ENCODE peak calls at places on chromosomes 5 and 9, in seven cellular contexts. D is heart right ventricle, I is progenitor cell of endocrine pancreas, G is suprapubic skin, K is psoas muscle, P is AG09309, Y is A549. V is an unnamed sample.

GRCh38 chr9:34463098-34463900 is 4.7 kb downstream of the DNAI1 start:
- DNase-seq in D (no peak), I (no peak), G (no peak), K (no peak), P (peak; percentile 78), Y (peak; percentile 11), V (no peak)

GRCh38 chr5:65047225-65047624 is 278.5 kb downstream of the CWC27 start:
- DNase-seq in D (no peak), I (no peak), G (no peak), K (no peak), P (no peak), Y (no peak), V (no peak)

GRCh38 chr5:116276952-116277351 is 192.1 kb downstream of the COMMD10 start:
- DNase-seq in D (no peak), I (no peak), G (no peak), K (no peak), P (no peak), Y (no peak), V (no peak)

GRCh38 chr9:133673260-133673658 is 37.1 kb downstream of the DBH start:
- DNase-seq in D (no peak), I (no peak), G (no peak), K (peak; percentile 36), P (no peak), Y (no peak), V (no peak)

GRCh38 chr5:150147580-150148407 is 7.9 kb downstream of the PDGFRB start:
- DNase-seq in D (no peak), I (no peak), G (no peak), K (no peak), P (no peak), Y (no peak), V (no peak)

GRCh38 chr9:80841888-80842287 is 847.5 kb downstream of the TLE1 start:
- DNase-seq in D (no peak), I (no peak), G (no peak), K (no peak), P (no peak), Y (no peak), V (no peak)

GRCh38 chr5:141779642-141780041 is 97.6 kb upstream of the ARAP3 start:
- DNase-seq in D (peak; percentile 72), I (no peak), G (no peak), K (peak; percentile 61), P (no peak), Y (no peak), V (no peak)

GRCh38 chr5:6443326-6443725 is 5.3 kb upstream of the UBE2QL1 start:
- DNase-seq in D (no peak), I (no peak), G (no peak), K (no peak), P (no peak), Y (no peak), V (no peak)

GRCh38 chr9:129146441-129146933 is 31.6 kb downstream of the IER5L start:
- DNase-seq in D (no peak), I (no peak), G (no peak), K (no peak), P (no peak), Y (no peak), V (no peak)

GRCh38 chr5:76402251-76402879 is 720 bp upstream of the IQGAP2 start:
- DNase-seq in D (peak; percentile 46), I (peak; percentile 12), G (peak; percentile 70), K (peak; percentile 60), P (no peak), Y (peak; percentile 21), V (peak; percentile 77)

GRCh38 chr5:61330341-61330878 is 1.6 kb upstream of the ZSWIM6 start:
- DNase-seq in D (peak; percentile 33), I (no peak), G (peak; percentile 69), K (peak; percentile 64), P (no peak), Y (peak; percentile 69), V (no peak)

GRCh38 chr5:147532157-147532556 is 22.3 kb upstream of the DPYSL3 start:
- DNase-seq in D (no peak), I (no peak), G (no peak), K (no peak), P (no peak), Y (no peak), V (no peak)

GRCh38 chr5:606526-607399 is 5.4 kb upstream of the CEP72 start:
- DNase-seq in D (no peak), I (no peak), G (no peak), K (peak; percentile 44), P (no peak), Y (no peak), V (peak; percentile 59)

GRCh38 chr5:91214571-91214970 is 168.5 kb downstream of the ARRDC3 start:
- DNase-seq in D (no peak), I (no peak), G (no peak), K (no peak), P (no peak), Y (no peak), V (no peak)

GRCh38 chr9:129172816-129173215 is 5.2 kb downstream of the IER5L start:
- DNase-seq in D (no peak), I (no peak), G (no peak), K (no peak), P (no peak), Y (no peak), V (no peak)

GRCh38 chr9:35367451-35367850 is 122.5 kb upstream of the RUSC2 start:
- DNase-seq in D (no peak), I (no peak), G (no peak), K (no peak), P (peak; percentile 86), Y (peak; percentile 5), V (no peak)

GRCh38 chr9:116687762-116688160 is 656 bp downstream of the TRIM32 start:
- DNase-seq in D (no peak), I (no peak), G (no peak), K (no peak), P (no peak), Y (no peak), V (no peak)

GRCh38 chr5:80318212-80318611 is 1.6 kb upstream of the SPZ1 start:
- DNase-seq in D (no peak), I (no peak), G (no peak), K (no peak), P (no peak), Y (no peak), V (no peak)

GRCh38 chr9:31542384-31543055 is 841.9 kb upstream of the ACO1 start:
- DNase-seq in D (no peak), I (no peak), G (no peak), K (peak; percentile 26), P (no peak), Y (peak; percentile 18), V (no peak)

GRCh38 chr5:113367586-113367985 is 67.2 kb downstream of the TSSK1B start:
- DNase-seq in D (no peak), I (no peak), G (no peak), K (no peak), P (no peak), Y (no peak), V (no peak)

GRCh38 chr5:58362135-58362534 is 97.8 kb downstream of the PLK2 start:
- DNase-seq in D (peak; percentile 13), I (no peak), G (no peak), K (no peak), P (no peak), Y (no peak), V (no peak)
- TF ChIP-seq CTCF in D (no peak), I (no peak), G (no peak), K (no peak), P (no peak), Y (no peak), V (no peak)

GRCh38 chr5:120055858-120056257 is 408.2 kb upstream of the PRR16 start:
- DNase-seq in D (no peak), I (no peak), G (no peak), K (no peak), P (peak; percentile 44), Y (peak; percentile 17), V (no peak)
- TF ChIP-seq CTCF in D (peak; percentile 53), I (no peak), G (no peak), K (peak; percentile 6), P (peak; percentile 55), Y (peak; percentile 8), V (peak; percentile 22)

DNA sequence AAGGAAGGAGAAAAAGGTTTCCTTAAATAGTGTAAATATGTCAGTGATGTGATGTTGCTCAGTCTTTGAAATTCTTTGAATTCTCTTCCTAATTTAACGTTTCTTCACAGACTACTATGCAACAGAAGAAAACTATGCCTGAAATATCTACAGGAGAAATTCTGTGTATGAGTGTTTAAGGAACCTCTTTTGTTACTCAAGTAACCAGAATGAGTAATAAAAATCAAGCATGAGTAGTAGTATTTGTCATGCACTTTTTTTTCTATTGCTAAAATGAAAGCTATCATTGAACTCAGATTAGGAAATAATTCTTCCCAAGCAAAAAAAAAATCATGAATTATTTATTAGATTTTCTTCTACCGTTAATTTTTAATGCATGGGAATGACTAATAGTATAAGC is 20.3 kb upstream of the THG1L start:
- DNase-seq in D (no peak), I (no peak), G (no peak), K (no peak), P (peak; percentile 61), Y (no peak), V (no peak)
- TF ChIP-seq CTCF in D (no peak), I (no peak), G (no peak), K (no peak), P (no peak), Y (no peak), V (no peak)

GRCh38 chr9:79254900-79255651 is 316.7 kb upstream of the TLE4 start:
- DNase-seq in D (no peak), I (no peak), G (no peak), K (no peak), P (no peak), Y (peak; percentile 29), V (no peak)
- TF ChIP-seq CTCF in D (no peak), I (peak; percentile 30), G (no peak), K (no peak), P (peak; percentile 24), Y (peak; percentile 29), V (no peak)

GRCh38 chr9:77843088-77843985 is 188.3 kb downstream of the GNAQ start:
- DNase-seq in D (no peak), I (no peak), G (no peak), K (no peak), P (no peak), Y (no peak), V (no peak)

GRCh38 chr9:77839459-77840140 is 191.5 kb upstream of the GNA14 start:
- DNase-seq in D (no peak), I (no peak), G (no peak), K (no peak), P (no peak), Y (peak; percentile 77), V (no peak)

GRCh38 chr9:77838986-77839385 is 190.9 kb upstream of the GNA14 start:
- DNase-seq in D (no peak), I (no peak), G (no peak), K (no peak), P (no peak), Y (no peak), V (no peak)

GRCh38 chr9:77844415-77844814 is 187.2 kb downstream of the GNAQ start:
- DNase-seq in D (no peak), I (no peak), G (no peak), K (no peak), P (no peak), Y (no peak), V (no peak)

GRCh38 chr9:77841739-77842386 is 189.7 kb downstream of the GNAQ start:
- DNase-seq in D (no peak), I (no peak), G (no peak), K (no peak), P (no peak), Y (peak; percentile 24), V (no peak)
- TF ChIP-seq CTCF in D (peak; percentile 54), I (no peak), G (no peak), K (peak; percentile 38), P (peak; percentile 39), Y (peak; percentile 64), V (peak; percentile 33)

GRCh38 chr5:35598707-35599370 is 18.8 kb upstream of the SPEF2 start:
- DNase-seq in D (no peak), I (no peak), G (no peak), K (no peak), P (no peak), Y (peak; percentile 16), V (no peak)
- TF ChIP-seq CTCF in D (no peak), I (peak; percentile 46), G (no peak), K (no peak), P (no peak), Y (no peak), V (no peak)

V was measured in upper lobe of right lung.